ENCODE peak calls at places on chromosomes 12 and 14, in six cellular contexts. X is stromal cell of bone marrow, O is NCI-H2081, M is smooth muscle cell of the brain vasculature, E is prostate gland, G is NCI-H1417. R is an unnamed sample.

GRCh38 chr12:15601210-15601800 is 187.9 kb downstream of the EPS8 start:
- DNase-seq in G (no peak), X (peak), E (no peak), M (no peak), O (no peak), R (no peak)

GRCh38 chr12:121004253-121004815 is 12.0 kb downstream of the C12orf43 start:
- DNase-seq in O (no peak), X (no peak), E (no peak), M (no peak), G (no peak), R (no peak)

GRCh38 chr14:63459738-63460137 is 83.4 kb downstream of the PPP2R5E start:
- DNase-seq in E (no peak), G (no peak), X (no peak), O (no peak), M (no peak), R (no peak)

GRCh38 chr12:85865905-85866304 is 8.2 kb upstream of the NTS start:
- DNase-seq in O (no peak), X (no peak), G (no peak), E (no peak), M (peak), R (peak)

GRCh38 chr12:123942277-123942653 is 30.4 kb downstream of the CCDC92 start:
- DNase-seq in X (peak), M (peak), E (no peak), O (no peak), G (no peak), R (no peak)

GRCh38 chr12:104604995-104605675 is 148.4 kb downstream of the CHST11 start:
- DNase-seq in M (no peak), G (no peak), E (no peak), X (no peak), O (no peak), R (no peak)

GRCh38 chr12:9940370-9940769 is 8.2 kb upstream of the CLEC2A start:
- DNase-seq in M (no peak), X (no peak), G (no peak), E (no peak), O (no peak), R (no peak)

GRCh38 chr14:51422704-51423103 is 182.7 kb downstream of the TMX1 start:
- DNase-seq in E (no peak), X (no peak), O (no peak), M (no peak), G (no peak), R (no peak)

GRCh38 chr12:108371801-108372344 is 32.8 kb upstream of the CMKLR1 start:
- DNase-seq in G (no peak), E (peak), X (peak), O (no peak), M (no peak), R (peak)

GRCh38 chr14:58744951-58745350 is 107.2 kb downstream of the DACT1 start:
- DNase-seq in M (no peak), E (no peak), O (no peak), G (no peak), X (no peak), R (no peak)

GRCh38 chr14:37145395-37145794 is 27.0 kb downstream of the SLC25A21 start:
- DNase-seq in G (no peak), M (no peak), O (no peak), E (no peak), X (no peak), R (no peak)

GRCh38 chr14:30227871-30228270 is 300.2 kb upstream of the PRKD1 start:
- DNase-seq in O (no peak), G (no peak), X (peak), E (no peak), M (no peak), R (no peak)

GRCh38 chr12:125050868-125051267 is 14.4 kb upstream of the AACS start:
- DNase-seq in O (no peak), M (no peak), X (no peak), E (no peak), G (no peak), R (no peak)